ENCODE peak calls at places on chromosomes 1 and 21, in nine cellular contexts. Q is ascending aorta; L is iris pigment epithelial cell; W is progenitor cell of endocrine pancreas; Z is HuH-7; D is NCI-H69; K is EL; A is ACHN; N is stimulated activated CD4-positive, alpha-beta T cell treated with anti-CD3 and anti-CD28 coated beads, Interleukin-4, amount 100 ng/mL, for 4 hours. R is an unnamed sample.

GRCh38 chr1:117512728-117513321 is 93.0 kb upstream of the TENT5C start:
- DNase-seq in K (peak; percentile 24), W (no peak), Q (no peak), L (peak; percentile 23), N (no peak), Z (no peak), D (peak; percentile 16), A (peak; percentile 27), R (no peak)

GRCh38 chr1:147762233-147763024 is 2.0 kb upstream of the GJA5 start:
- DNase-seq in K (peak; percentile 13), W (no peak), Q (no peak), N (no peak), A (no peak), Z (no peak), L (no peak), D (no peak), R (no peak)

GRCh38 chr1:35615440-35615839 is 25.9 kb downstream of the PSMB2 start:
- DNase-seq in N (no peak), D (peak; percentile 53), L (no peak), Z (no peak), W (no peak), Q (no peak), K (no peak), A (no peak), R (no peak)

GRCh38 chr21:29332461-29333354 is 34.0 kb downstream of the BACH1 start:
- DNase-seq in Z (no peak), K (peak; percentile 78), W (no peak), A (peak; percentile 45), D (no peak), N (no peak), Q (no peak), L (peak; percentile 89), R (no peak)

GRCh38 chr1:234772345-234773147 is 162.6 kb upstream of the IRF2BP2 start:
- DNase-seq in W (no peak), L (peak; percentile 100), N (peak; percentile 92), D (peak; percentile 54), Z (no peak), Q (peak; percentile 94), K (peak; percentile 100), A (peak; percentile 100), R (peak; percentile 98)

GRCh38 chr1:67522793-67523192 is 92.6 kb upstream of the SERBP1 start:
- DNase-seq in W (no peak), D (no peak), K (no peak), N (no peak), Q (no peak), Z (no peak), L (no peak), A (no peak), R (no peak)

GRCh38 chr21:33643658-33644311 is 1.5 kb downstream of the ITSN1 start:
- DNase-seq in Z (no peak), D (peak; percentile 68), L (peak; percentile 36), Q (no peak), K (peak; percentile 51), W (no peak), N (no peak), A (peak; percentile 29), R (no peak)

GRCh38 chr1:82838066-82838465 is 1037.3 kb downstream of the ADGRL2 start:
- DNase-seq in N (no peak), K (peak; percentile 10), D (no peak), A (peak; percentile 42), L (peak; percentile 1), Q (no peak), Z (no peak), W (no peak), R (peak; percentile 8)

GRCh38 chr21:37145635-37146111 is 72.6 kb downstream of the TTC3 start:
- DNase-seq in L (peak; percentile 90), K (peak; percentile 27), W (no peak), D (peak; percentile 87), Z (no peak), N (no peak), Q (no peak), A (no peak), R (peak; percentile 74)